ENCODE peak calls at places on chromosomes 6 and 20, in four cellular contexts. One of them, this sample, is unnamed.

GRCh38 chr6:87669051-87669450 is 33.0 kb downstream of the AKIRIN2 start:
- DNase-seq in WTC11: no peak
- DNase-seq in HepG2: no peak
- DNase-seq in GM12878: no peak
- DNase-seq in this sample: no peak

GRCh38 chr6:13818341-13818740 is 4.0 kb upstream of the MCUR1 start:
- DNase-seq in WTC11: no peak
- DNase-seq in HepG2: peak
- DNase-seq in GM12878: no peak
- DNase-seq in this sample: no peak

GRCh38 chr6:17721671-17722070 is 14.9 kb upstream of the NUP153 start:
- DNase-seq in WTC11: no peak
- DNase-seq in HepG2: no peak
- DNase-seq in GM12878: no peak
- DNase-seq in this sample: no peak

GRCh38 chr6:158697798-158698197 is 47.9 kb downstream of the SYTL3 start:
- DNase-seq in WTC11: no peak
- DNase-seq in HepG2: no peak
- DNase-seq in GM12878: no peak
- DNase-seq in this sample: no peak

GRCh38 chr6:134447883-134448387 is 130.0 kb upstream of the SGK1 start:
- DNase-seq in WTC11: no peak
- DNase-seq in HepG2: no peak
- DNase-seq in GM12878: no peak
- DNase-seq in this sample: no peak

GRCh38 chr20:46013826-46014516 is 5.3 kb downstream of the MMP9 start:
- DNase-seq in WTC11: peak
- DNase-seq in HepG2: peak
- DNase-seq in GM12878: no peak
- DNase-seq in this sample: peak

GRCh38 chr20:17856024-17856564 is 112.5 kb downstream of the SNX5 start:
- DNase-seq in WTC11: no peak
- DNase-seq in HepG2: peak
- DNase-seq in GM12878: peak
- DNase-seq in this sample: no peak

GRCh38 chr6:168612586-168612985 is 171.6 kb downstream of the SMOC2 start:
- DNase-seq in WTC11: no peak
- DNase-seq in HepG2: no peak
- DNase-seq in GM12878: no peak
- DNase-seq in this sample: no peak

GRCh38 chr20:35192071-35192872 is 20.4 kb downstream of the PROCR start:
- DNase-seq in WTC11: no peak
- DNase-seq in HepG2: no peak
- DNase-seq in GM12878: no peak
- DNase-seq in this sample: no peak

GRCh38 chr20:22586645-22587310 is 2.4 kb upstream of the FOXA2 start:
- DNase-seq in WTC11: peak
- DNase-seq in HepG2: peak
- DNase-seq in GM12878: no peak
- DNase-seq in this sample: peak

GRCh38 chr6:85261250-85261649 is 188.6 kb upstream of the NT5E start:
- DNase-seq in WTC11: no peak
- DNase-seq in HepG2: no peak
- DNase-seq in GM12878: no peak
- DNase-seq in this sample: no peak

GRCh38 chr6:6003334-6004146 is 3.2 kb downstream of the NRN1 start:
- DNase-seq in WTC11: peak
- DNase-seq in HepG2: no peak
- DNase-seq in GM12878: no peak
- DNase-seq in this sample: no peak

GRCh38 chr20:54643761-54644160 is 168.4 kb downstream of the DOK5 start:
- DNase-seq in WTC11: no peak
- DNase-seq in HepG2: no peak
- DNase-seq in GM12878: no peak
- DNase-seq in this sample: no peak

GRCh38 chr20:59993736-59994484 is 35.7 kb downstream of the CDH26 start:
- DNase-seq in WTC11: peak
- DNase-seq in HepG2: no peak
- DNase-seq in GM12878: no peak
- DNase-seq in this sample: no peak

GRCh38 chr6:41937881-41938574 is 3.6 kb downstream of the CCND3 start:
- DNase-seq in WTC11: no peak
- DNase-seq in HepG2: no peak
- DNase-seq in GM12878: no peak
- DNase-seq in this sample: peak

GRCh38 chr20:48599748-48600469 is 227.9 kb downstream of the PREX1 start:
- DNase-seq in WTC11: peak
- DNase-seq in HepG2: no peak
- DNase-seq in GM12878: no peak
- DNase-seq in this sample: no peak

GRCh38 chr20:58197185-58197469 is 31.3 kb downstream of the ANKRD60 start:
- DNase-seq in WTC11: no peak
- DNase-seq in HepG2: no peak
- DNase-seq in GM12878: no peak
- DNase-seq in this sample: no peak

GRCh38 chr20:17822039-17822438 is 122.3 kb downstream of the BANF2 start:
- DNase-seq in WTC11: no peak
- DNase-seq in HepG2: peak
- DNase-seq in GM12878: no peak
- DNase-seq in this sample: no peak

GRCh38 chr6:33427585-33428218 is 7.8 kb downstream of the SYNGAP1 start:
- DNase-seq in WTC11: peak
- DNase-seq in HepG2: no peak
- DNase-seq in GM12878: no peak
- DNase-seq in this sample: peak

GRCh38 chr6:148591656-148592055 is 155.2 kb upstream of the UST start:
- DNase-seq in WTC11: no peak
- DNase-seq in HepG2: no peak
- DNase-seq in GM12878: no peak
- DNase-seq in this sample: no peak

GRCh38 chr20:46835418-46835817 is 59.2 kb upstream of the EYA2 start:
- DNase-seq in WTC11: no peak
- DNase-seq in HepG2: peak
- DNase-seq in GM12878: no peak
- DNase-seq in this sample: no peak

GRCh38 chr6:32168350-32168749 is 4.0 kb downstream of the EGFL8 start:
- DNase-seq in WTC11: no peak
- DNase-seq in HepG2: no peak
- DNase-seq in GM12878: no peak
- DNase-seq in this sample: peak

GRCh38 chr6:75882734-75883133 is 133.7 kb downstream of the MYO6 start:
- DNase-seq in WTC11: no peak
- DNase-seq in HepG2: no peak
- DNase-seq in GM12878: no peak
- DNase-seq in this sample: no peak

GRCh38 chr6:168525926-168526630 is 85.1 kb downstream of the SMOC2 start:
- DNase-seq in WTC11: no peak
- DNase-seq in HepG2: no peak
- DNase-seq in GM12878: no peak
- DNase-seq in this sample: no peak

GRCh38 chr6:110548124-110548847 is 71.9 kb upstream of the SLC22A16 start:
- DNase-seq in WTC11: no peak
- DNase-seq in HepG2: no peak
- DNase-seq in GM12878: no peak
- DNase-seq in this sample: no peak

GRCh38 chr6:11810039-11810541 is 31.5 kb upstream of the ADTRP start:
- DNase-seq in WTC11: no peak
- DNase-seq in HepG2: no peak
- DNase-seq in GM12878: no peak
- DNase-seq in this sample: peak

GRCh38 chr20:63400486-63401210 is 39.5 kb upstream of the CHRNA4 start:
- DNase-seq in WTC11: no peak
- DNase-seq in HepG2: no peak
- DNase-seq in GM12878: no peak
- DNase-seq in this sample: no peak

GRCh38 chr20:58647162-58647813 is 3.8 kb upstream of the STX16 start:
- DNase-seq in WTC11: peak
- DNase-seq in HepG2: no peak
- DNase-seq in GM12878: no peak
- DNase-seq in this sample: peak

GRCh38 chr6:170020041-170020583 is 268.7 kb downstream of the ERMARD start:
- DNase-seq in WTC11: no peak
- DNase-seq in HepG2: no peak
- DNase-seq in GM12878: no peak
- DNase-seq in this sample: no peak

GRCh38 chr6:111210074-111210729 is 122.9 kb downstream of the SLC16A10 start:
- DNase-seq in WTC11: no peak
- DNase-seq in HepG2: peak
- DNase-seq in GM12878: peak
- DNase-seq in this sample: peak

GRCh38 chr6:3318226-3318625 is 59.5 kb downstream of the PSMG4 start:
- DNase-seq in WTC11: no peak
- DNase-seq in HepG2: no peak
- DNase-seq in GM12878: no peak
- DNase-seq in this sample: no peak

GRCh38 chr6:67345946-67346345 is 1289.1 kb upstream of the ADGRB3 start:
- DNase-seq in WTC11: no peak
- DNase-seq in HepG2: peak
- DNase-seq in GM12878: no peak
- DNase-seq in this sample: no peak

DNA sequence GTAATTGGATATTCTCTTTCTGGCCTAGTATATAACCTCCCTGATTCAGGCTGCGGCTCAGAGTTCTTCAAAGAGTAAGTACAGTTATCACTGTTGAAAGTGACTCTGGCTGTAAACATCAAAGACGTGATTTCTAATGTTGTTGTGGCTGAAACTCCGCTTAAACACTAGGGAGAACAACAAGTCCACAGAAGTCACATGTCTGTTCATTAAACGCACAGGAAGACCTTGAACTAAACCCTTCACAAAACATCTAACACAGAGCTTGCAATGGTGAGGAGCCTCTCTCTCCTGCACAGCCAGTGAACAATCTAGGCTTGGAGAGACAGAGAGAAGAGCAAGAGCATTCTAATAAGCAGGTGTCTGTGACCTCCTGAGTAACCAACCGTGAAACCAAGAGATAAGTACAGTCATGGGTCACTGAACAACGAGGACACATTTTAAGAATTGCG is 249.3 kb downstream of the PRKN start:
- DNase-seq in WTC11: no peak
- DNase-seq in HepG2: peak
- DNase-seq in GM12878: peak
- DNase-seq in this sample: no peak
- TF ChIP-seq TCF7 in WTC11: no peak
- TF ChIP-seq TCF7 in HepG2: no peak
- TF ChIP-seq TCF7 in GM12878: no peak
- TF ChIP-seq TCF7 in this sample: no peak

DNA sequence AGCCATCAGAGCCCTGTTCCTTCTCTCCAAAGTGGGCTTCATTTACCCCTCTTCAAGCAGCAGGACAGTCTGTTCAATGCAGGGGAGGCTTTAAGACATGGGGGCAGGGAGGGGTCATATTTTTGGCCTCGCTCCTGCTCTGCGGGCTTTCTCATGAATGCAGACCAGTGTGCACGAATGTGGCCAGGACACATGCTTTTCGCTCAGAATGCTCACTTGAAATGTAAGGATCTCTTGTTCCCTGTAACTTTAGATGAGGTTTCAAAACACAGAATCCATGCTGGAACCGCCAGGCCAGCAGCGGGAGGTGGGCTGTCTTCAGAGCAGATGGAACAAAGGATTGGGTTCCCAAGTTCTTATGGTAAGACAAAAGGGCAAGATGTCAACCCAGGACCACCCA is 78.4 kb upstream of the AKAP12 start:
- DNase-seq in WTC11: no peak
- DNase-seq in HepG2: no peak
- DNase-seq in GM12878: no peak
- DNase-seq in this sample: no peak
- TF ChIP-seq TCF7 in WTC11: no peak
- TF ChIP-seq TCF7 in HepG2: no peak
- TF ChIP-seq TCF7 in GM12878: no peak
- TF ChIP-seq TCF7 in this sample: no peak

DNA sequence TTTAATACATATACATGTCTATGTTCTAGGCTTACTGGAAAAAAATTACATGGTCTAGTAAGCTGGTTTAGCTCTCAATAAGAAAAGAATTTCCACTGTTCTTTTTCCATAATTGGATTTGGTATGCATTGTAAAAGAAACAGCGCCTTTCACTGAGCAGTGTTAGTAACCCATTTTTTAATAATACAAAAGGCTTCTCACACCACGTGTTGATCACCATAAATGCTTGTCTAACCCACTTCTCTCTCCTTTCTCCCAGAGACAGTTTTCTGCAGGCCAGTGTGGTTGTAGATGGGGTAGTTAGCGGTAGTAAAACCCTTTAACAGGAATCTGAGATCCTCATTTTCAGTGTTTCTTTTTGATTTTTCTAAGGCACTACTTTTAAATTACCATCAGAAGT is 348.7 kb upstream of the MANEA start:
- DNase-seq in WTC11: no peak
- DNase-seq in HepG2: no peak
- DNase-seq in GM12878: no peak
- DNase-seq in this sample: no peak
- TF ChIP-seq TCF7 in WTC11: no peak
- TF ChIP-seq TCF7 in HepG2: no peak
- TF ChIP-seq TCF7 in GM12878: no peak
- TF ChIP-seq TCF7 in this sample: no peak

GRCh38 chr6:63964347-63964746 is 328.7 kb downstream of the PHF3 start:
- DNase-seq in WTC11: no peak
- DNase-seq in HepG2: no peak
- DNase-seq in GM12878: no peak
- DNase-seq in this sample: no peak
- TF ChIP-seq TCF7 in WTC11: no peak
- TF ChIP-seq TCF7 in HepG2: no peak
- TF ChIP-seq TCF7 in GM12878: no peak
- TF ChIP-seq TCF7 in this sample: no peak

GRCh38 chr20:2708073-2708415 is 15.5 kb downstream of the EBF4 start:
- DNase-seq in WTC11: no peak
- DNase-seq in HepG2: no peak
- DNase-seq in GM12878: no peak
- DNase-seq in this sample: no peak
- TF ChIP-seq TCF7 in WTC11: no peak
- TF ChIP-seq TCF7 in HepG2: no peak
- TF ChIP-seq TCF7 in GM12878: no peak
- TF ChIP-seq TCF7 in this sample: no peak

GRCh38 chr6:166940643-166941068 is 15.7 kb downstream of the RNASET2 start:
- DNase-seq in WTC11: no peak
- DNase-seq in HepG2: no peak
- DNase-seq in GM12878: no peak
- DNase-seq in this sample: peak
- TF ChIP-seq TCF7 in WTC11: no peak
- TF ChIP-seq TCF7 in HepG2: no peak
- TF ChIP-seq TCF7 in GM12878: no peak
- TF ChIP-seq TCF7 in this sample: no peak

This sample was measured in K562.